ENCODE peak calls at places on chromosomes 2 and 18, in five cellular contexts. C is tibial artery, W is fibroblast of lung, L is heart right ventricle, P is cardiac muscle cell. J is an unnamed sample.

GRCh38 chr18:67733094-67733493 is 216.6 kb upstream of the DSEL start:
- DNase-seq in C (no peak), W (peak; percentile 78), L (no peak), P (peak; percentile 25), J (no peak)

GRCh38 chr18:72672364-72673151 is 128.4 kb upstream of the CBLN2 start:
- DNase-seq in C (no peak), W (peak; percentile 18), L (no peak), P (peak; percentile 24), J (no peak)

GRCh38 chr18:35917043-35917442 is 55.4 kb upstream of the RMP24 start:
- DNase-seq in C (no peak), W (no peak), L (no peak), P (no peak), J (no peak)

GRCh38 chr18:11994708-11995444 is 13.6 kb downstream of the IMPA2 start:
- DNase-seq in C (no peak), W (peak; percentile 49), L (no peak), P (no peak), J (no peak)

GRCh38 chr2:120105360-120105759 is 92.5 kb downstream of the EPB41L5 start:
- DNase-seq in C (no peak), W (no peak), L (no peak), P (no peak), J (no peak)

GRCh38 chr2:212797484-212798205 is 259.0 kb upstream of the ERBB4 start:
- DNase-seq in C (no peak), W (peak; percentile 18), L (no peak), P (peak; percentile 31), J (no peak)

GRCh38 chr2:207161247-207161646 is 4.5 kb downstream of the KLF7 start:
- DNase-seq in C (no peak), W (peak; percentile 18), L (no peak), P (no peak), J (no peak)

GRCh38 chr18:48832961-48833700 is 117.6 kb downstream of the SMAD7 start:
- DNase-seq in C (peak; percentile 42), W (peak; percentile 66), L (peak; percentile 35), P (peak; percentile 74), J (no peak)

GRCh38 chr2:35461406-35461805 is 894.2 kb upstream of the CRIM1 start:
- DNase-seq in C (no peak), W (no peak), L (no peak), P (no peak), J (no peak)

GRCh38 chr2:35463805-35464596 is 891.6 kb upstream of the CRIM1 start:
- DNase-seq in C (no peak), W (no peak), L (no peak), P (no peak), J (no peak)

GRCh38 chr2:35468271-35468670 is 887.3 kb upstream of the CRIM1 start:
- DNase-seq in C (no peak), W (no peak), L (no peak), P (no peak), J (no peak)

DNA sequence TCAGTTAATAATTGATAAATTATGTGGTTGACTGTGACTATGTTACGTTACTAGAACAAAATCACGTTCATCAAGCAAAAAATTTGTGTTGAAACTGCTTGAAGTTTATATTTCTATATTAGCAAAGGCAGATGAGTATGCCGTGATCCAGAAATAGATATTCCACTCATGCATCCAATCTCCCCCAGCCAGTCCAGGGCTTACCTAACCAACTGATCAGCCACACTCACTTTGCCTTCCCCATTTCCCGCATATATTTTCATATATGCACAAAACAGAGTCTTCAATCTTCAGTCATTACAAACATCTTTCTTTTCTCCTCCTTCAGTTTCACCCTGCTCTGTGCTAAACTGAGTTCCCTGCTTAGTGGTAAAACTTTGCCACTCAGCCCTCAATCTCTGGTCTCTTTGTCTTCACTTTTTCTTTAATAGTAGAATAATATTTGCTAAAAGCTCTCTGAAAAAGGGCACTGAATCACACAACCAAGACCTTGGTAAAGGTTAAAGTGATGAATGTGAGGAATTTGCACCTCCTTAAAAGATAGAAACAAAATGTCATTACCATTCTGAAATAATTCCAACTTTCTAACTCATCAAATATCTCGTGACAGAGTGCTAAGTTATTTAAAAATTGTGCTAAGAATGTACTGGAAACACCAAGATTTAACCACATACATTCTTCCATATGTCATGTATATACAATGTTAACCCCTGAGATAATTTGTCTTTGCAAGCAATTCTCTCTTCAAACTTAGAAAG is 893.2 kb upstream of the CRIM1 start:
- DNase-seq in C (no peak), W (no peak), L (no peak), P (peak; percentile 6), J (no peak)
- H3K27ac ChIP-seq in C (no peak overlapping the region), W (no peak overlapping the region), L (no peak overlapping the region), P (no peak overlapping the region), J (no peak overlapping the region)

GRCh38 chr2:170846318-170846717 is 29.6 kb downstream of the GAD1 start:
- DNase-seq in C (no peak), W (no peak), L (no peak), P (no peak), J (peak; percentile 51)
- H3K36me3 ChIP-seq in C (no peaks in the 10 kb centered on the region), W (no peaks in the 10 kb centered on the region), L (no peaks in the 10 kb centered on the region), P (no peaks in the 10 kb centered on the region), J (no peaks in the 10 kb centered on the region)

GRCh38 chr2:3536682-3537632 is 17.6 kb upstream of the ADI1 start:
- DNase-seq in C (no peak), W (peak; percentile 57), L (peak; percentile 68), P (peak; percentile 68), J (no peak)
- H3K27ac ChIP-seq in C (peak overlapping the region; percentile 96), W (peak overlapping the region; percentile 98), L (peak overlapping the region; percentile 89), P (peak overlapping the region; percentile 58), J (peak overlapping the region; percentile 76)

DNA sequence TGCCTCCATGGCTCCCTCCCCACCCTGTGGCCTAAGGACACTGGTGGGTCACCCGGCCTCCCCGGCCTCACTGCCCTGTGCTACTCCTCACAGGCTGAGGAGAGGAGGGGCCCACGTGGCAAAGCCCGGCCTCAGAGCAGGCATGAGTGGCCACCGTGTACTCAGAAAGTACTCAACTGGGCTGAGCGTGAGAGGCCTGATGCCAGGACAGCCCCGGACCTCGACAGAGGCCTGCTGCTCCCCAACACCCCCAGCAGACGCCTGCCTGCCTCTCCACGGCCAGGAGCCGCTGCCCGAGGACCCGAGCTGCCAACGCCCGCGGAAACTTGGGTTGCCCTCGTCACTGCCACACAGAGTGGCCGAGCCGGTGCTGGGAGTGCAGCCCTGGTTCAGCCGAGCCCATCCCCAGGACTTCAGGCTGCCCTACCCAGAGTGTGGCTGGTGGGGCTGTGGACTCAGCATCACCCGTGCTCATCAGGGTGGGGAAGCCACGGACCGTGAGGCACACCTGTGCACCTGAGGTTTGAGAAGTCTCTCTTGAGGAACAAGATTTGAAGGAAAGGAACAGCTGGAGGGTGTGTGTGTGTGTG is 59.3 kb downstream of the CENPO start:
- DNase-seq in C (no peak), W (no peak), L (no peak), P (no peak), J (no peak)
- H3K36me3 ChIP-seq in C (no peaks in the 10 kb centered on the region), W (no peaks in the 10 kb centered on the region), L (no peaks in the 10 kb centered on the region), P (no peaks in the 10 kb centered on the region), J (no peaks in the 10 kb centered on the region)

DNA sequence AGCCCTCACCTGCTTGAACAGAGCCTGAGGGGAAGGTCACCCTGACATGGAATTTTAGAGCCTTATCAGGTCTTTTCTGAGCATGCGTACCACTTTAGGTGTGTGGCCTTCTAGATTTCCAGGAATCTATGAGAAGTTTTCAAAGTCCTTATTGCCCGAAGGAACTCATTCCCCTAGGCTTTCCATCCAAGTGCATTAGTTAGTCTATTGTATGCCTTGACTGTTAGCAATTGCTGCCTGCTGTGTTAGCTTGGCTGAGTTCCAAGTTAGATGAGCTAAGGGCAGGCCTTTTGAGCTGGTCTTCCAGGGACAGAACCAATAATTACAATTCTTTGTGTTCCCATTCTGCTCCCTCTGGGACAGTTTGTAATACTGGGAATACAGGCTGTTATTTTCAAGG is 30.8 kb upstream of the PUM2 start:
- DNase-seq in C (no peak), W (peak; percentile 78), L (peak; percentile 56), P (peak; percentile 70), J (no peak)
- H3K27ac ChIP-seq in C (no peak overlapping the region), W (no peak overlapping the region), L (no peak overlapping the region), P (no peak overlapping the region), J (no peak overlapping the region)

DNA sequence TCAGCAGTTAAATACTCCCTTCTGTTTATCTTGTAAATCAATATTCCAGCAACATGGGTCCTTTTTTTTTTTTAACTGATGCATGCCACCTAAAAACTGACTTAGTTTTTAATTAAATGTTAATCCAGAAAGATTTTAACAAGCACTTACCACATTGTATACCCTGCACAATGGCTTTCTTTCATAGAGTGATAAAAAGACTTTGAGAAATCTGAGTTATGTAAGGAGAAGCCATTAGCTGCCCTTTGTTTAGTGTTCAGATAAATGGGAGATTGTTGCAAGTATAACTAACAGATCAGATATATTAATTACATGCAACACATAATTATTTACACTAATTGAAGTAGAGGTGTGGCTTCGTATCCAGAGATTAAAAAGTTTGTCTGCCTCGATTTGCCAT is 22.7 kb upstream of the NFATC1 start:
- DNase-seq in C (no peak), W (no peak), L (no peak), P (no peak), J (no peak)
- H3K36me3 ChIP-seq in C (peaks cover 14% of the 10 kb centered on the region), W (peaks cover 4% of the 10 kb centered on the region), L (no peaks in the 10 kb centered on the region), P (peaks cover 3% of the 10 kb centered on the region), J (no peaks in the 10 kb centered on the region)

GRCh38 chr2:74366036-74366435 is 14.1 kb downstream of the DCTN1 start:
- DNase-seq in C (no peak), W (no peak), L (no peak), P (no peak), J (no peak)

GRCh38 chr2:74364533-74365505 is 15.3 kb downstream of the DCTN1 start:
- DNase-seq in C (no peak), W (no peak), L (no peak), P (no peak), J (no peak)

GRCh38 chr2:74357627-74358026 is 14.4 kb upstream of the SLC4A5 start:
- DNase-seq in C (no peak), W (no peak), L (no peak), P (no peak), J (no peak)

DNA sequence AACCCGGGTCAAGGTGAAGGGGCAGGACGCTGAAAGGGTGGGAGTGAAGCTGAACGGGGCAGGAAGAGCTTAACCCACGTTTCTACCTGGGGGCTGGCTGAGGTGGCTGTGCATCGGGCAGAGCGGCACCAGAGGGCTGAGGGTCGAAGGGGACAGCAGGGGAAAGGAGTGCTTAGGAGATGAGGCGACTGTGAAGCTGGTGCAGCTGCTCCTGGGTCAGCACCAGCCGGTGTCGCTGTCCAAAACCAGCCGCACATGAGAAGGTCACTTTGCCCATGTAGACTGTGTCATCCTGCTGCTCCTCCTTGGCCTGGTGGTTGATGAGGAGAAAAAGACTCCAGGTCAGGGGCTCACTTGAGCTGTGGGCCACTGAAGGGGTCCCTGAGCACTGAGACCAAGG is 18.1 kb upstream of the SLC4A5 start:
- DNase-seq in C (no peak), W (no peak), L (no peak), P (no peak), J (no peak)
- H3K27ac ChIP-seq in C (no peak overlapping the region), W (no peak overlapping the region), L (no peak overlapping the region), P (no peak overlapping the region), J (no peak overlapping the region)

GRCh38 chr2:32436150-32436549 is 79.3 kb downstream of the BIRC6 start:
- DNase-seq in C (no peak), W (peak; percentile 18), L (no peak), P (no peak), J (no peak)
- H3K36me3 ChIP-seq in C (peaks cover 45% of the 10 kb centered on the region), W (peaks cover 3% of the 10 kb centered on the region), L (no peaks in the 10 kb centered on the region), P (peaks cover 33% of the 10 kb centered on the region), J (no peaks in the 10 kb centered on the region)

J was measured in prostate gland.